ENCODE peak calls at places on chromosome 7, in nine cellular contexts. E is right cardiac atrium; S is cardiac muscle cell; M is right lobe of liver; A is AG04450; W is CD4-positive, alpha-beta memory T cell; X is CD8-positive, alpha-beta T cell; Y is upper lobe of right lung; T is bronchial epithelial cell. C is an unnamed sample. For H3K27me3, the result is how much of the 10 kb centered on the place peaks cover.

GRCh38 chr7:30800785-30801252 is 29.6 kb downstream of the MINDY4 start:
- DNase-seq in E (no peak), S (peak), M (no peak), A (peak), W (no peak), X (peak), Y (no peak), T (peak), C (no peak)

GRCh38 chr7:40541336-40541735 is 406.5 kb downstream of the SUGCT start:
- DNase-seq in E (no peak), S (no peak), M (no peak), A (no peak), W (no peak), X (no peak), Y (no peak), T (peak), C (no peak)

GRCh38 chr7:105353752-105354328 is 34.9 kb downstream of the SRPK2 start:
- DNase-seq in E (peak), S (no peak), M (peak), A (no peak), W (no peak), X (no peak), Y (no peak), T (no peak), C (peak)

GRCh38 chr7:144784943-144785342 is 50.9 kb downstream of the TPK1 start:
- DNase-seq in E (peak), S (no peak), M (no peak), A (no peak), W (no peak), X (no peak), Y (no peak), T (no peak), C (no peak)

GRCh38 chr7:30041526-30042269 is 13.5 kb downstream of the PLEKHA8 start:
- DNase-seq in E (no peak), S (no peak), M (no peak), A (no peak), W (no peak), X (no peak), Y (no peak), T (no peak), C (no peak)

GRCh38 chr7:12490941-12491340 is 79.6 kb upstream of the SCIN start:
- DNase-seq in E (no peak), S (no peak), M (no peak), A (no peak), W (no peak), X (no peak), Y (no peak), T (no peak), C (no peak)

GRCh38 chr7:99987846-99988245 is 12.0 kb upstream of the AZGP1 start:
- DNase-seq in E (no peak), S (no peak), M (no peak), A (no peak), W (no peak), X (no peak), Y (no peak), T (no peak), C (no peak)

GRCh38 chr7:4641667-4642467 is 40.2 kb upstream of the FOXK1 start:
- DNase-seq in E (peak), S (peak), M (peak), A (peak), W (peak), X (peak), Y (peak), T (peak), C (peak)

GRCh38 chr7:108525327-108525984 is 479 bp downstream of the PNPLA8 start:
- DNase-seq in E (peak), S (peak), M (peak), A (peak), W (peak), X (no peak), Y (no peak), T (peak), C (no peak)

GRCh38 chr7:47255441-47255840 is 326.5 kb downstream of the TNS3 start:
- DNase-seq in E (no peak), S (no peak), M (no peak), A (no peak), W (no peak), X (no peak), Y (no peak), T (no peak), C (no peak)

GRCh38 chr7:42198296-42198695 is 38.7 kb downstream of the GLI3 start:
- DNase-seq in E (no peak), S (no peak), M (no peak), A (no peak), W (no peak), X (no peak), Y (no peak), T (peak), C (no peak)

GRCh38 chr7:44291066-44291732 is 34.2 kb downstream of the CAMK2B start:
- DNase-seq in E (peak), S (no peak), M (peak), A (peak), W (peak), X (peak), Y (peak), T (no peak), C (peak)

GRCh38 chr7:137360087-137360679 is 16.6 kb upstream of the PTN start:
- DNase-seq in E (no peak), S (no peak), M (no peak), A (no peak), W (no peak), X (no peak), Y (no peak), T (no peak), C (no peak)

GRCh38 chr7:54882694-54883093 is 123.7 kb upstream of the SEC61G start:
- DNase-seq in E (no peak), S (no peak), M (no peak), A (no peak), W (no peak), X (no peak), Y (no peak), T (no peak), C (no peak)

GRCh38 chr7:34567906-34568305 is 90.1 kb upstream of the NPSR1 start:
- DNase-seq in E (no peak), S (no peak), M (no peak), A (no peak), W (no peak), X (no peak), Y (no peak), T (no peak), C (no peak)

GRCh38 chr7:157017639-157018327 is 7.3 kb upstream of the MNX1 start:
- DNase-seq in E (no peak), S (no peak), M (no peak), A (no peak), W (no peak), X (no peak), Y (peak), T (no peak), C (no peak)

GRCh38 chr7:157014635-157015555 is 4.4 kb upstream of the MNX1 start:
- DNase-seq in E (no peak), S (no peak), M (no peak), A (no peak), W (no peak), X (no peak), Y (peak), T (no peak), C (no peak)

GRCh38 chr7:157017149-157017548 is 6.7 kb upstream of the MNX1 start:
- DNase-seq in E (no peak), S (no peak), M (no peak), A (no peak), W (no peak), X (no peak), Y (peak), T (no peak), C (no peak)

GRCh38 chr7:157016024-157016351 is 5.5 kb upstream of the MNX1 start:
- DNase-seq in E (no peak), S (no peak), M (no peak), A (no peak), W (no peak), X (no peak), Y (peak), T (no peak), C (no peak)

GRCh38 chr7:157016352-157017041 is 6.0 kb upstream of the MNX1 start:
- DNase-seq in E (no peak), S (no peak), M (no peak), A (no peak), W (no peak), X (no peak), Y (peak), T (no peak), C (no peak)
- H3K27me3 ChIP-seq in E (under half), S (half or more), M (under half), A (half or more), W (half or more), X (under half), Y (half or more), T (half or more), C (half or more)

GRCh38 chr7:157044943-157045660 is 34.6 kb upstream of the MNX1 start:
- DNase-seq in E (no peak), S (no peak), M (no peak), A (no peak), W (no peak), X (no peak), Y (no peak), T (no peak), C (no peak)
- H3K27me3 ChIP-seq in E (under half), S (under half), M (under half), A (under half), W (under half), X (under half), Y (under half), T (under half), C (under half)

GRCh38 chr7:923108-924041 is 31.1 kb downstream of the ADAP1 start:
- DNase-seq in E (peak), S (peak), M (peak), A (no peak), W (peak), X (peak), Y (peak), T (no peak), C (peak)
- H3K27me3 ChIP-seq in E (under half), S (under half), M (under half), A (under half), W (under half), X (under half), Y (under half), T (under half), C (under half)

GRCh38 chr7:133240302-133240701 is 12.6 kb upstream of the EXOC4 start:
- DNase-seq in E (no peak), S (no peak), M (no peak), A (no peak), W (no peak), X (no peak), Y (no peak), T (no peak), C (no peak)
- H3K27me3 ChIP-seq in E (under half), S (under half), M (under half), A (under half), W (under half), X (under half), Y (under half), T (under half), C (under half)